ENCODE peak calls at places on chromosome 9, in five cellular contexts. One of them, this sample, is unnamed.

GRCh38 chr9:33924978-33925797 is 108.2 kb downstream of the UBE2R2 start:
- DNase-seq in stomach: peak
- DNase-seq in right cardiac atrium: peak
- DNase-seq in naive thymus-derived CD4-positive, alpha-beta T cell: no peak
- DNase-seq in transverse colon: peak
- DNase-seq in this sample: peak

GRCh38 chr9:8349928-8350327 is 550.4 kb upstream of the DMAC1 start:
- DNase-seq in stomach: no peak
- DNase-seq in right cardiac atrium: no peak
- DNase-seq in naive thymus-derived CD4-positive, alpha-beta T cell: no peak
- DNase-seq in transverse colon: no peak
- DNase-seq in this sample: no peak

GRCh38 chr9:127132921-127133647 is 10.6 kb upstream of the ANGPTL2 start:
- DNase-seq in stomach: peak
- DNase-seq in right cardiac atrium: no peak
- DNase-seq in naive thymus-derived CD4-positive, alpha-beta T cell: no peak
- DNase-seq in transverse colon: no peak
- DNase-seq in this sample: peak

GRCh38 chr9:109341561-109341960 is 20.7 kb upstream of the EPB41L4B start:
- DNase-seq in stomach: no peak
- DNase-seq in right cardiac atrium: no peak
- DNase-seq in naive thymus-derived CD4-positive, alpha-beta T cell: no peak
- DNase-seq in transverse colon: no peak
- DNase-seq in this sample: no peak

GRCh38 chr9:96553070-96553469 is 66.6 kb downstream of the CDC14B start:
- DNase-seq in stomach: no peak
- DNase-seq in right cardiac atrium: no peak
- DNase-seq in naive thymus-derived CD4-positive, alpha-beta T cell: no peak
- DNase-seq in transverse colon: no peak
- DNase-seq in this sample: peak

GRCh38 chr9:129620669-129621295 is at the start of gene C9orf50:
- DNase-seq in stomach: no peak
- DNase-seq in right cardiac atrium: no peak
- DNase-seq in naive thymus-derived CD4-positive, alpha-beta T cell: no peak
- DNase-seq in transverse colon: no peak
- DNase-seq in this sample: no peak

GRCh38 chr9:129161534-129161837 is 16.6 kb downstream of the IER5L start:
- DNase-seq in stomach: no peak
- DNase-seq in right cardiac atrium: no peak
- DNase-seq in naive thymus-derived CD4-positive, alpha-beta T cell: no peak
- DNase-seq in transverse colon: no peak
- DNase-seq in this sample: no peak

GRCh38 chr9:89497181-89497963 is 541 bp downstream of the SEMA4D start:
- DNase-seq in stomach: peak
- DNase-seq in right cardiac atrium: no peak
- DNase-seq in naive thymus-derived CD4-positive, alpha-beta T cell: no peak
- DNase-seq in transverse colon: peak
- DNase-seq in this sample: no peak

GRCh38 chr9:82810902-82811301 is 252.0 kb downstream of the RASEF start:
- DNase-seq in stomach: no peak
- DNase-seq in right cardiac atrium: no peak
- DNase-seq in naive thymus-derived CD4-positive, alpha-beta T cell: no peak
- DNase-seq in transverse colon: no peak
- DNase-seq in this sample: peak

GRCh38 chr9:83056911-83057310 is 6.0 kb downstream of the RASEF start:
- DNase-seq in stomach: no peak
- DNase-seq in right cardiac atrium: no peak
- DNase-seq in naive thymus-derived CD4-positive, alpha-beta T cell: no peak
- DNase-seq in transverse colon: peak
- DNase-seq in this sample: no peak

GRCh38 chr9:15277400-15278137 is 29.4 kb downstream of the TTC39B start:
- DNase-seq in stomach: no peak
- DNase-seq in right cardiac atrium: no peak
- DNase-seq in naive thymus-derived CD4-positive, alpha-beta T cell: no peak
- DNase-seq in transverse colon: no peak
- DNase-seq in this sample: peak

GRCh38 chr9:259405-260404 is 45.0 kb downstream of the DOCK8 start:
- DNase-seq in stomach: no peak
- DNase-seq in right cardiac atrium: no peak
- DNase-seq in naive thymus-derived CD4-positive, alpha-beta T cell: no peak
- DNase-seq in transverse colon: no peak
- DNase-seq in this sample: no peak

GRCh38 chr9:113579270-113580040 is 115.9 kb downstream of the RGS3 start:
- DNase-seq in stomach: peak
- DNase-seq in right cardiac atrium: peak
- DNase-seq in naive thymus-derived CD4-positive, alpha-beta T cell: no peak
- DNase-seq in transverse colon: peak
- DNase-seq in this sample: no peak

GRCh38 chr9:8647824-8648223 is 848.2 kb upstream of the DMAC1 start:
- DNase-seq in stomach: no peak
- DNase-seq in right cardiac atrium: no peak
- DNase-seq in naive thymus-derived CD4-positive, alpha-beta T cell: no peak
- DNase-seq in transverse colon: no peak
- DNase-seq in this sample: no peak

GRCh38 chr9:133368249-133368881 is 7.5 kb downstream of the SURF4 start:
- DNase-seq in stomach: no peak
- DNase-seq in right cardiac atrium: no peak
- DNase-seq in naive thymus-derived CD4-positive, alpha-beta T cell: no peak
- DNase-seq in transverse colon: peak
- DNase-seq in this sample: no peak

GRCh38 chr9:128705051-128705965 is 3.0 kb downstream of the PKN3 start:
- DNase-seq in stomach: no peak
- DNase-seq in right cardiac atrium: no peak
- DNase-seq in naive thymus-derived CD4-positive, alpha-beta T cell: no peak
- DNase-seq in transverse colon: no peak
- DNase-seq in this sample: no peak

GRCh38 chr9:33133186-33133585 is 34.0 kb downstream of the B4GALT1 start:
- DNase-seq in stomach: no peak
- DNase-seq in right cardiac atrium: no peak
- DNase-seq in naive thymus-derived CD4-positive, alpha-beta T cell: no peak
- DNase-seq in transverse colon: no peak
- DNase-seq in this sample: no peak

GRCh38 chr9:115614931-115615401 is 497.0 kb upstream of the TNC start:
- DNase-seq in stomach: no peak
- DNase-seq in right cardiac atrium: no peak
- DNase-seq in naive thymus-derived CD4-positive, alpha-beta T cell: no peak
- DNase-seq in transverse colon: no peak
- DNase-seq in this sample: peak

GRCh38 chr9:113520109-113520642 is 56.6 kb downstream of the RGS3 start:
- DNase-seq in stomach: no peak
- DNase-seq in right cardiac atrium: no peak
- DNase-seq in naive thymus-derived CD4-positive, alpha-beta T cell: no peak
- DNase-seq in transverse colon: peak
- DNase-seq in this sample: no peak

GRCh38 chr9:127899200-127899943 is at the start of gene ST6GALNAC6:
- DNase-seq in stomach: peak
- DNase-seq in right cardiac atrium: peak
- DNase-seq in naive thymus-derived CD4-positive, alpha-beta T cell: no peak
- DNase-seq in transverse colon: peak
- DNase-seq in this sample: peak

GRCh38 chr9:129836342-129837007 is 1.2 kb downstream of the USP20 start:
- DNase-seq in stomach: no peak
- DNase-seq in right cardiac atrium: no peak
- DNase-seq in naive thymus-derived CD4-positive, alpha-beta T cell: peak
- DNase-seq in transverse colon: peak
- DNase-seq in this sample: no peak

GRCh38 chr9:114172981-114173833 is 17.9 kb downstream of the COL27A1 start:
- DNase-seq in stomach: no peak
- DNase-seq in right cardiac atrium: no peak
- DNase-seq in naive thymus-derived CD4-positive, alpha-beta T cell: no peak
- DNase-seq in transverse colon: no peak
- DNase-seq in this sample: peak

GRCh38 chr9:124764774-124765438 is 6.2 kb downstream of the NR6A1 start:
- DNase-seq in stomach: no peak
- DNase-seq in right cardiac atrium: no peak
- DNase-seq in naive thymus-derived CD4-positive, alpha-beta T cell: no peak
- DNase-seq in transverse colon: no peak
- DNase-seq in this sample: peak

GRCh38 chr9:37449877-37450632 is 15.2 kb downstream of the ZBTB5 start:
- DNase-seq in stomach: no peak
- DNase-seq in right cardiac atrium: no peak
- DNase-seq in naive thymus-derived CD4-positive, alpha-beta T cell: no peak
- DNase-seq in transverse colon: no peak
- DNase-seq in this sample: no peak

GRCh38 chr9:16475257-16475656 is 395.2 kb downstream of the BNC2 start:
- DNase-seq in stomach: no peak
- DNase-seq in right cardiac atrium: no peak
- DNase-seq in naive thymus-derived CD4-positive, alpha-beta T cell: no peak
- DNase-seq in transverse colon: no peak
- DNase-seq in this sample: no peak

GRCh38 chr9:27179245-27179870 is 70.3 kb downstream of the TEK start:
- DNase-seq in stomach: no peak
- DNase-seq in right cardiac atrium: no peak
- DNase-seq in naive thymus-derived CD4-positive, alpha-beta T cell: no peak
- DNase-seq in transverse colon: no peak
- DNase-seq in this sample: peak

GRCh38 chr9:116101516-116101915 is 52.1 kb upstream of the PAPPA start:
- DNase-seq in stomach: no peak
- DNase-seq in right cardiac atrium: no peak
- DNase-seq in naive thymus-derived CD4-positive, alpha-beta T cell: no peak
- DNase-seq in transverse colon: no peak
- DNase-seq in this sample: peak

GRCh38 chr9:110047232-110047954 is 160.6 kb downstream of the C9orf152 start:
- DNase-seq in stomach: no peak
- DNase-seq in right cardiac atrium: no peak
- DNase-seq in naive thymus-derived CD4-positive, alpha-beta T cell: no peak
- DNase-seq in transverse colon: no peak
- DNase-seq in this sample: no peak

GRCh38 chr9:126955806-126956205 is 41.2 kb downstream of the RALGPS1 start:
- DNase-seq in stomach: no peak
- DNase-seq in right cardiac atrium: no peak
- DNase-seq in naive thymus-derived CD4-positive, alpha-beta T cell: no peak
- DNase-seq in transverse colon: no peak
- DNase-seq in this sample: no peak

GRCh38 chr9:119868694-119869093 is 499.5 kb upstream of the BRINP1 start:
- DNase-seq in stomach: peak
- DNase-seq in right cardiac atrium: no peak
- DNase-seq in naive thymus-derived CD4-positive, alpha-beta T cell: no peak
- DNase-seq in transverse colon: peak
- DNase-seq in this sample: no peak

GRCh38 chr9:105694848-105695581 is 674 bp downstream of the TMEM38B start:
- DNase-seq in stomach: peak
- DNase-seq in right cardiac atrium: peak
- DNase-seq in naive thymus-derived CD4-positive, alpha-beta T cell: peak
- DNase-seq in transverse colon: peak
- DNase-seq in this sample: peak

GRCh38 chr9:70438341-70438924 is 24.0 kb upstream of the KLF9 start:
- DNase-seq in stomach: peak
- DNase-seq in right cardiac atrium: peak
- DNase-seq in naive thymus-derived CD4-positive, alpha-beta T cell: no peak
- DNase-seq in transverse colon: peak
- DNase-seq in this sample: peak

GRCh38 chr9:70510157-70510770 is 95.8 kb upstream of the KLF9 start:
- DNase-seq in stomach: peak
- DNase-seq in right cardiac atrium: no peak
- DNase-seq in naive thymus-derived CD4-positive, alpha-beta T cell: no peak
- DNase-seq in transverse colon: peak
- DNase-seq in this sample: no peak

GRCh38 chr9:116421006-116421538 is 266.0 kb upstream of the TRIM32 start:
- DNase-seq in stomach: no peak
- DNase-seq in right cardiac atrium: no peak
- DNase-seq in naive thymus-derived CD4-positive, alpha-beta T cell: no peak
- DNase-seq in transverse colon: no peak
- DNase-seq in this sample: peak

DNA sequence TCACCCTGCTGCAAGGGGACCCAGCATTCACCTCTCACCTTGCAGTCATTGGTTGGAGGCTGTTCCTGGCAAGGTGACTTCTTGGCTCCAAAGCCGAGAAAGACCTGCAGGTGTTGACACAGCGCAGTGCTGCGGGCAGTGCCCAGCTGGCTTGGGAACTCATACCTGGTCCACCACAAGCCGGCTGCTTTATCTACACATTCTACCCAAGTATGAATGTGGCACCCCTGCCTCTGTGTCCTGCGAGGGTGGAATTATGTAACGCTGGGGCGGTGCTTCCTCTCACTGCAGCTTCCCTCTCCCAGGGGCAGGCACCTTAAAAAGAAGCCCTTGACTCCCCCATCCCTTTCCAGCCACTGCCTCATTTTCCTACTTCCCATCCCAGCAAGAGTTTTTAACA is 2.5 kb upstream of the ZMYND19 start:
- DNase-seq in stomach: peak
- DNase-seq in right cardiac atrium: no peak
- DNase-seq in naive thymus-derived CD4-positive, alpha-beta T cell: no peak
- DNase-seq in transverse colon: no peak
- DNase-seq in this sample: no peak
- H3K27ac ChIP-seq in stomach: peak
- H3K27ac ChIP-seq in right cardiac atrium: no peak
- H3K27ac ChIP-seq in naive thymus-derived CD4-positive, alpha-beta T cell: no peak
- H3K27ac ChIP-seq in transverse colon: no peak
- H3K27ac ChIP-seq in this sample: no peak

GRCh38 chr9:13292782-13293181 is 13.3 kb upstream of the MPDZ start:
- DNase-seq in stomach: no peak
- DNase-seq in right cardiac atrium: no peak
- DNase-seq in naive thymus-derived CD4-positive, alpha-beta T cell: no peak
- DNase-seq in transverse colon: no peak
- DNase-seq in this sample: no peak
- H3K4me3 ChIP-seq in stomach: no peak
- H3K4me3 ChIP-seq in right cardiac atrium: no peak
- H3K4me3 ChIP-seq in naive thymus-derived CD4-positive, alpha-beta T cell: no peak
- H3K4me3 ChIP-seq in transverse colon: no peak
- H3K4me3 ChIP-seq in this sample: no peak

GRCh38 chr9:93620041-93620506 is 43.7 kb downstream of the PHF2 start:
- DNase-seq in stomach: no peak
- DNase-seq in right cardiac atrium: no peak
- DNase-seq in naive thymus-derived CD4-positive, alpha-beta T cell: no peak
- DNase-seq in transverse colon: no peak
- DNase-seq in this sample: no peak
- H3K27ac ChIP-seq in stomach: no peak
- H3K27ac ChIP-seq in right cardiac atrium: no peak
- H3K27ac ChIP-seq in naive thymus-derived CD4-positive, alpha-beta T cell: no peak
- H3K27ac ChIP-seq in transverse colon: no peak
- H3K27ac ChIP-seq in this sample: no peak

DNA sequence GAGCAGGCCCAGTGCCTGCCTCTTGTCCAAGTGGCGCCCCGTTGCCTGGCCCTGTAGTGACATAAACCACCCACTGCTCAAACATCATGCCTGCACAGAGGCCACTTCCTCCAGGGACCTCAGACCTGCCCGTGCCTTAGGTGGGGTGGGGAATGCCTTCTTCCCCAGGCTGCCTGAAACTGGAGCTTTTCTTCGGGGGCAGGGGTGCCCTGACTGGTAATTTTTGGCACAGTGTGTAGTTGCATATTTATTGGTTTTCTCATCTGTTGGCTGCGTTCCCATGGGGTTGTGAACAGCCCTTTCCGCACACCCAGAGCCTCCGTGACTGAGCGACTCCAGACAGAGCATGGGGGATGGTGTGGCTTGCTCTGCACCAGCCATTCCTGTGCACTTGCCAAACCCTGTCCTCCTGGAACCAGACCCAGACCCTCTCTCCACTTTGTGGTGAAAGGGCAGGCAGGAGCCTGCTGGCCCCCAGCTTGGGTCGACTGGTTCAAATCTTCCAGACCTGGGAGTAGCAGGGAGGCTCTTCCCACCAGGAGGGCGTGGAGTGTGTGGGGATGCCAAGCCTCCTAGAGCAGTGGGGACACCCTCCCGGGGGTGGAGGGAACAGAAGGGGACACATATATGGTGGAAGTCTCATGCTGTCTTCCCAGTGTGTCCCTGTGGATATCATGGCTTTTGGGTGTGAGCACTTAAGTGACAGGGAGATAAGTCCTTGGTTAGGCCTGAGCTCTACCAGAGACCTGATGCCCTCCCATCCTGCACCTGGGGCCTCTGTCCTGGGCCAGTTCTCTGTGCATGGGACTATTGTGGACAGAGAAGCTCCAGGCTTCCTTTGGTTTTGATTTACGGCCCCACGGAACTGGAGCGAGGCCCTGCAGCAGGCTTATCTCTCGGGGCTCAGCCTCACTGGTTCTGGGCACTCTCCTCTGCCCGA is 39.6 kb downstream of the WNK2 start:
- DNase-seq in stomach: no peak
- DNase-seq in right cardiac atrium: peak
- DNase-seq in naive thymus-derived CD4-positive, alpha-beta T cell: no peak
- DNase-seq in transverse colon: peak
- DNase-seq in this sample: peak
- H3K4me3 ChIP-seq in stomach: no peak
- H3K4me3 ChIP-seq in right cardiac atrium: no peak
- H3K4me3 ChIP-seq in naive thymus-derived CD4-positive, alpha-beta T cell: no peak
- H3K4me3 ChIP-seq in transverse colon: no peak
- H3K4me3 ChIP-seq in this sample: no peak

This sample was measured in fibroblast of lung.